ENCODE peak calls at places on chromosomes 13 and 19, in four cellular contexts. A is IMR-90, H is H9, L is H1. S is an unnamed sample.
A peak's percentile ranks its signal among the peaks of the same experiment; 100 is the strongest.

GRCh38 chr13:110430391-110431338 is 123.6 kb downstream of the COL4A2 start:
- DNase-seq in A (no peak), H (no peak), L (no peak), S (no peak)

GRCh38 chr13:63107163-63107935 is 1691.7 kb upstream of the PCDH20 start:
- DNase-seq in A (peak; percentile 71), H (no peak), L (no peak), S (no peak)

GRCh38 chr13:25731511-25731910 is 320.3 kb downstream of the SHISA2 start:
- DNase-seq in A (no peak), H (no peak), L (no peak), S (no peak)

GRCh38 chr19:56155124-56155687 is 14.1 kb downstream of the ZNF444 start:
- DNase-seq in A (no peak), H (peak; percentile 75), L (no peak), S (no peak)

GRCh38 chr13:21534760-21535159 is 69.2 kb downstream of the MICU2 start:
- DNase-seq in A (no peak), H (no peak), L (no peak), S (no peak)

GRCh38 chr13:25738342-25738771 is 313.5 kb downstream of the SHISA2 start:
- DNase-seq in A (no peak), H (no peak), L (no peak), S (no peak)

GRCh38 chr19:50461066-50461875 is 15.0 kb upstream of the EMC10 start:
- DNase-seq in A (peak; percentile 64), H (peak; percentile 81), L (no peak), S (peak; percentile 71)

GRCh38 chr13:28574617-28575142 is 79.8 kb upstream of the FLT1 start:
- DNase-seq in A (peak; percentile 100), H (no peak), L (no peak), S (no peak)

GRCh38 chr19:34555447-34555846 is 73.9 kb downstream of the WTIP start:
- DNase-seq in A (no peak), H (peak; percentile 61), L (no peak), S (no peak)

GRCh38 chr19:54017266-54017665 is 25.8 kb downstream of the CACNG6 start:
- DNase-seq in A (peak; percentile 31), H (no peak), L (no peak), S (no peak)

GRCh38 chr19:6047256-6047655 is 63.0 kb downstream of the RFX2 start:
- DNase-seq in A (no peak), H (no peak), L (no peak), S (no peak)

GRCh38 chr13:42394361-42395065 is 122.6 kb downstream of the AKAP11 start:
- DNase-seq in A (no peak), H (no peak), L (no peak), S (no peak)

GRCh38 chr19:12737666-12738351 is 512 bp downstream of the GET3 start:
- DNase-seq in A (no peak), H (no peak), L (no peak), S (no peak)
- H2BK5ac ChIP-seq in A (peak overlapping the region; percentile 41), H (no peak overlapping the region), L (peak overlapping the region; percentile 76), S (peak overlapping the region; percentile 67)

DNA sequence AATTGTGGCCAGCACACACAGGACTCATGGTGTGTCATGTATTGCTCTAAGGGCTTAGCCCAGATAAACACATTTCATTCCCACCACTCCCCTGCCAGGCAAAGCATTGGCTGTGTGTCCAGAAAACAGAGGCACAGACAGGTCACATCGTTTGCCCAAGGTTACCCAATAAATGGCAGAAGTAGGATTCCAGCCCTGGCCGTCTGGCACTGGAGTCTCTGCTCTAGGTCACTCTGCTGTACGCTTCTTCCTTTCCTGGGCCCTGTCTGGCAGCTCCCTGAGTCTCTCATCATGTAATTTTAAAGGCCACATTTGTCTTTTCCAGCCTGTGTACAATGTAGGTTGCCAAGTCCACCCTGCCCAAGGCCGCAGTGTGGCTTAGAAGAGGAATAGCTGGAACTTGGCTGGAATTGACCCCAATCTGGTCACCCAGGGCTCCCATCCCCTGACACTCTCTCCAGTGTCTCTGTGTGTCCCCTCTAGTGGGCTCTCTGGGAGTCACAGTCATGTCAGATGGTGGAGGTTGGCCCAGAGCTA is 264.5 kb upstream of the TSHZ3 start:
- DNase-seq in A (no peak), H (no peak), L (no peak), S (no peak)
- H3K27ac ChIP-seq in A (no peak overlapping the region), H (no peak overlapping the region), L (no peak overlapping the region), S (no peak overlapping the region)

GRCh38 chr19:33298146-33298911 is 4.0 kb downstream of the CEBPA start:
- DNase-seq in A (no peak), H (no peak), L (no peak), S (no peak)
- H2BK5ac ChIP-seq in A (no peak overlapping the region), H (no peak overlapping the region), L (no peak overlapping the region), S (peak overlapping the region; percentile 54)

DNA sequence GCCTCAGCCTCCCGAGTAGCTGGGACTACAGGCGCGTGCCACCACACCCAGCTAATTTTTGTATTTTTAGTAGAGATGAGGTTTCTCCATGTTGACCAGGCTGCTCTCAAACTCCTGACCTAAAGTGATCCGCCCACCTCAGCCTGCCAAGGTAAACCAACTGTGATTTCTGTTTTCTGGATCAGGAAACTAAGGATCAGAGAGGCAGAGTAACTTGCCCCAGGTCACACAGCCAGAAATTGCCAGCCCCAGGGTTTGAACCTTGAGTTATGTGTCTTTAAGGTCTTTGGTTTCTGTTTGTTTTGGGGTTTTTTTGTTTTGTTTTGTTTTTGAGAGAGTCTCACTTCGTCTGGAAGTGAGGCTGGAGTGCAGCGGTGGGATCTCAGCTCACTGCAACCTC is 4.2 kb upstream of the PLIN3 start:
- DNase-seq in A (no peak), H (no peak), L (no peak), S (no peak)
- H3K27ac ChIP-seq in A (no peak overlapping the region), H (no peak overlapping the region), L (no peak overlapping the region), S (no peak overlapping the region)

DNA sequence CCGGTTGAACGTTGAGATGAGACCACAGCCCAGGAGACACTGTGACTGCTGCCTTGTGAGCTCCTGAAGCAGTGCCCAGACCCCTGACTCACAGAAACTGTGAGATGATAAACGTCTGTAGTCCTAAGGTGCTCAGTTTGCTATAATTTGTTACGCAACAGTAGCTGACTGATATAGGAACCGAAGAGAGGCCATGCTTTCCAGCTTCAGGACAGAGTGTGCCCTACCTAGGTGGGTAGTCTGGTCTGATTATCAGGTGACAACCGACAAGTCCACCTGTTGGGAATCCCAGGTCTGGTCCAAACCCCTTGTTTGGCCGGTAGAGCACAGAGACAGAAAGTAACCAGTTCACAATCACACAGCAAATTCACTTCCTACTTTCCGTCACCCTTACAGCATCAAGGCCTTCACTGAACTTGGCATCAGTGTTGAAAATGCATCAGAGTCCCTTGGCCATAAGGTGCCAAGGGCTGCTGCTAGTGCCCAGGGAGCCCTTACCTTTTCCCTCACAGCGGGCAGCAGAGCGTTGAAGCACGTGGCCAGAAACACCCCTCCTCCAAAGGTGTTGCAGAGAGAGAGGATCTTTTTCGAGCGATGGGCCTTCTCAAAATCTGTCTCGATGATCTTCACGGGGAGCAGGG is 3.1 kb downstream of the SLC39A3 start:
- DNase-seq in A (no peak), H (no peak), L (no peak), S (no peak)
- H2BK5ac ChIP-seq in A (no peak overlapping the region), H (no peak overlapping the region), L (no peak overlapping the region), S (no peak overlapping the region)

DNA sequence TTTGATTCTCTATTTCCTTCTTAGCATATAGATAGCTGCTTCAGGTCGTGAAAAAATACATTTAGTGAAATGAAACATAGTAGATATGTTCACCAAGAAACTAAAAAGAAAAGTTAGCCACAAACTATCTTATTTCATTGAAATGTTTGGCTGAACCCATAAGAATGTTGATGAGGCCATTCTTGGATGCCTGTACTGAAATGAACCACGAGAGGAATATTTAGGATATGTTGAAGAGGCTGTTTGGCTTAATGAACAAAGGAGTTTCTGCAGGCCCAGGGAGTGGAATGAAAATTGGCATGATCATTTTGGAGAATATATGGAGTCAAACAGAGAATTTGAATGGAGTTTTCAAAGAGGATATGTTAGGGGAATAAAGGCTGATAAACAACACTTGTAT is 36.2 kb downstream of the KL start:
- DNase-seq in A (peak; percentile 53), H (no peak), L (no peak), S (no peak)
- H3K27ac ChIP-seq in A (peak overlapping the region; percentile 14), H (no peak overlapping the region), L (no peak overlapping the region), S (no peak overlapping the region)

GRCh38 chr13:45370922-45371406 is 30.0 kb upstream of the TPT1 start:
- DNase-seq in A (peak; percentile 84), H (peak; percentile 90), L (peak; percentile 72), S (peak; percentile 75)

GRCh38 chr13:45372189-45373115 is 31.5 kb upstream of the TPT1 start:
- DNase-seq in A (peak; percentile 15), H (no peak), L (no peak), S (no peak)

GRCh38 chr13:45369116-45369515 is 28.1 kb upstream of the TPT1 start:
- DNase-seq in A (no peak), H (no peak), L (no peak), S (no peak)

GRCh38 chr13:45374917-45375316 is 33.9 kb upstream of the TPT1 start:
- DNase-seq in A (peak; percentile 48), H (no peak), L (no peak), S (no peak)

DNA sequence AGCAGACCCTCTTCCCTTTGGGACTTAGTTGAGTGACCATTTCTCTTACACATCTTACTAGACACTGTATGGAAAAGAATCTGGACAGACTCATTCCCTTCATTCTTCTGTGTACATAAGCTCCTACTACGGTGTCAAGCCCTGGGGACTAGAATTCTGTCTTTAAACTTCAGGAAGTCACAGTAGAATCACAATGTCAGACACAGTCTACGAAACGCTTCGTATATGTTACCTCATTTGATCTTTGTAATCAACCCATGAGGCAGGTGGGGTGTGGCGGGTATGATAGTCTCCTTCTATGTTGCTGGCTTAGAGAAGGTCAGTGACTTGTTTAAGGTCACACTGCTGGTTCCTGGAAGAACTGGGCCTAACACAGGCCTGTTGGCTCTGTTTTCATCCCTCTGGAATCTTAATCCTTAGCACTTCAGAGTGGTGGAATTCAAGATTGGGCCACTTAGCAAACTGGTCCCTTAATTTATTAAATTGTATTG is 32.2 kb upstream of the TPT1 start:
- DNase-seq in A (no peak), H (no peak), L (no peak), S (no peak)
- H2BK5ac ChIP-seq in A (no peak overlapping the region), H (no peak overlapping the region), L (no peak overlapping the region), S (no peak overlapping the region)

GRCh38 chr19:3433313-3433712 is 47.0 kb downstream of the SMIM24 start:
- DNase-seq in A (no peak), H (no peak), L (no peak), S (no peak)
- H3K27ac ChIP-seq in A (no peak overlapping the region), H (no peak overlapping the region), L (no peak overlapping the region), S (no peak overlapping the region)

DNA sequence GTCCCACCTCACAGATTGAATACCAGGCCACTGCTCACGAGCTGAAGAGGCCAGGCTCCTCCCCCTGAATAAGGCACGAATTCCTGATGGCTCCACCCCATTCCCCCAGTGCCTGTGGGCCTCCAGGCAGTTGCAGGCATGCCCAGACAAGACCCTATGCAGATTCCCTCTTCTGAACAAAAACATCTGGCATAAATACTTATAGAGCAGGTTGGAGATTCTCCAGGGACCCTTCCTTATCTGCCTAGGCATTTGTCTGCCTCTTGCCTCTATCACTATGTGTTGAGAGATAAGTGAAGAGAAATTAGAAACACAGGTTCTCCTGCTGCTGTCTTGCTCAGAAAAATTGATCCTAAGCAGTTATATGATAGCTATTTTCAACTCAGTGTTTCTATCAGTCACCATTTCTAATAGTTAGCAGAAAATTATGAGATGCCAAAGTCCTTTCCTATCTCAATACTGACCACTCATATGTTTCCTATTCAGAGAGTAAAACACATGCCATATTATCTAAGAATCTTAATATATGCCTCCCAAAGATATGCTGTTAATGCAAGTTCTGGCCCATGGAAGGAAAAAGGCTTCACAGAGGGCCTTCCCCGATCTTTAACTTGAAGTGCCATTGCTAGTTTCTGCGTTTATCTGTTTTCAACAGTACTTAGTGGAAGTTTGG is 364.0 kb downstream of the KCTD12 start:
- DNase-seq in A (peak; percentile 37), H (peak; percentile 83), L (no peak), S (no peak)
- H2BK5ac ChIP-seq in A (no peak overlapping the region), H (no peak overlapping the region), L (peak overlapping the region; percentile 44), S (no peak overlapping the region)